ENCODE peak calls at places on chromosomes 4 and X, in four cellular contexts. P is tibial artery, V is tibial nerve, J is H7. A is an unnamed sample.

GRCh38 chr4:41209901-41210300 is 4.4 kb downstream of the APBB2 start:
- DNase-seq in P (no peak), V (no peak), J (no peak), A (no peak)

GRCh38 chr4:137238456-137238855 is 293.8 kb downstream of the PCDH18 start:
- DNase-seq in P (no peak), V (no peak), J (no peak), A (no peak)

GRCh38 chr4:111011458-111011857 is 388.6 kb upstream of the PITX2 start:
- DNase-seq in P (no peak), V (no peak), J (peak), A (no peak)

GRCh38 chr4:57080781-57081650 is 29.2 kb downstream of the IGFBP7 start:
- DNase-seq in P (no peak), V (no peak), J (no peak), A (peak)

GRCh38 chr4:184826315-184827266 is 823 bp upstream of the ACSL1 start:
- DNase-seq in P (no peak), V (no peak), J (no peak), A (no peak)

GRCh38 chr4:106763044-106763443 is 273.1 kb downstream of the DKK2 start:
- DNase-seq in P (no peak), V (no peak), J (no peak), A (peak)

GRCh38 chrX:48498374-48498809 is 10.4 kb upstream of the PORCN start:
- DNase-seq in P (peak), V (no peak), J (no peak), A (peak)

GRCh38 chr4:29277381-29277780 is 1442.8 kb upstream of the PCDH7 start:
- DNase-seq in P (no peak), V (no peak), J (no peak), A (peak)

GRCh38 chrX:147550217-147550616 is 361.5 kb upstream of the FMR1 start:
- DNase-seq in P (no peak), V (no peak), J (peak), A (no peak)

DNA sequence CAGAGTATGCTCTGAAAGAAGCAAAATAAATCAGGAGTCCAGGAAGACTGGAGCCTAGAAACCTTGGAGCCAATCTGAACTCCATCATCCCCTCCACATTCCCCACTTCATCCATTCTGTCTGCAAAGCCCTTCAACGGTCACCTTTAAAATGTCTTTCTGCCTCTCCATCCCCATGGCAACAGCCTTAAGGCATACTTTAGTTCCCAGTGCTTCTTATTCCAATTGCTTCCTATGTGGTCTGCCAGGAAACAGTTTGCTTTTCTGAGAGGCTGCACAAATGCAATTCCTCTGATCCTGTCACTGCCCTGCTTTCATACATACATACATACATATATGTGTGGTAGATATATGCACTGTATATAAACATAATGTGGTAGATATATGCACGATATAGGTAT is 802 bp upstream of the MAGEH1 start:
- DNase-seq in P (no peak), V (no peak), J (no peak), A (no peak)
- H3K4me3 ChIP-seq in P (peak), V (no peak), J (no peak), A (no peak)

GRCh38 chrX:23699636-23700194 is 32.4 kb downstream of the PRDX4 start:
- DNase-seq in P (no peak), V (peak), J (peak), A (no peak)
- H3K4me3 ChIP-seq in P (no peak), V (no peak), J (no peak), A (no peak)

DNA sequence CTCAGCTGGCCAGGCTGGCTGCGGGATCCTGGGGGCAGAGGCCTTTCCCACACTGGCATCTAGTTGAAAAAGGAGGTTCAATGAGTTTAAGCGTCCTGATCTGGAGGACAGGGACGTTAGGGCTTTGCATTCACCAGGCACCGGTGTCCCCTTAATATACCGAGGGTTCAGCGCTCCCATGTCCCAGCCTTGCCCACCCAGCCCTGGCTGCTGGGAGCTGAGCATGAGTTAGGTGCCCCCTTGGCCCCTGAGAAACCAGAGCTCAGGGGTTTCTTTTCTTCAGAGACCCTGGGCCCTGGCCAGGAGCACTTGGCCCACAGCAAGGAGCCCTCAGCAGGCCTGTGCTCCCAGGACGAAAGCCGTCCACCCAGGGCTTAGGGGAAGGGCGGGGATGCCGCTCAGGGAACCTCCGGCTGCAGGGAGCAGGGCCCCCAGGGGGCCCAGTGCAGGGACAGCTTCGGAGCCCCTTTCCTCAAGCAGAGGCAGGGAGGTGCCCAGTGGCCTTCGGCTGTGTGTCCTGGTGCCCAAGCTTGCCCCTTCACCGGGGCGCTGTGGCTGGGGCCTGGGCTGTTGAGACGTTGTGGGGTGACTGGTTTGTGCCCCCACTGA is 20.9 kb upstream of the DUSP9 start:
- DNase-seq in P (no peak), V (no peak), J (peak), A (no peak)
- H3K4me3 ChIP-seq in P (no peak), V (no peak), J (no peak), A (no peak)

GRCh38 chr4:25379591-25379990 is 2.5 kb downstream of the ANAPC4 start:
- DNase-seq in P (no peak), V (no peak), J (no peak), A (no peak)
- H3K4me3 ChIP-seq in P (no peak), V (no peak), J (no peak), A (no peak)

GRCh38 chr4:165378763-165379631 is at the start of gene CPE:
- DNase-seq in P (peak), V (peak), J (peak), A (no peak)

GRCh38 chr4:165381821-165382373 is 3.1 kb downstream of the CPE start:
- DNase-seq in P (no peak), V (no peak), J (no peak), A (no peak)

GRCh38 chr4:165379662-165380061 is 854 bp downstream of the CPE start:
- DNase-seq in P (peak), V (no peak), J (peak), A (no peak)

GRCh38 chr4:165375465-165375864 is 3.3 kb upstream of the CPE start:
- DNase-seq in P (no peak), V (no peak), J (no peak), A (no peak)

DNA sequence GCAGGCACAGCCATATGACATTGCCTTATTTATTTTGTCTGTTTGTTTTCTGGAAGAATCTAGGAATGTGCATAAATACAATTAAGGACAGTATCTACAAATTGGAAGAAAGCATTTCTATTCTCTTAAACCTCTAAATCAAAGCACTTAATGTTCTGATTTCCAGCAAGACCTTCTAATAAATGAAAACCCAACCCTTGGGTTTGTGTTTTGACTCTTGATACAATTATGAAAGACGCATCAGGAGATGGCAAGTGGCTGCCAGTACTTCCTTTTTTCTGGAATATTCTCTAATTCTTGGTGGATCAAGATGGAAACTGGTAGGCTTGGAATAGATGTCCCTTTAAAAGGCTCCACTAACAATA is 428 bp upstream of the CPE start:
- DNase-seq in P (no peak), V (no peak), J (no peak), A (no peak)
- H3K4me3 ChIP-seq in P (peak), V (peak), J (peak), A (peak)

GRCh38 chrX:152897216-152898144 is at the start of gene ZNF185:
- DNase-seq in P (no peak), V (no peak), J (peak), A (no peak)
- H3K4me3 ChIP-seq in P (peak), V (no peak), J (peak), A (peak)

A was measured in astrocyte of the cerebellum.